ENCODE peak calls at places on chromosomes 4 and X, in six cellular contexts. B, Y, U, W, H and S are unnamed samples.
A peak's percentile ranks its signal among the peaks of the same experiment; 100 is the strongest.

GRCh38 chrX:48616575-48616974 is 19.3 kb downstream of the WDR13 start:
- DNase-seq in U (no peak), H (no peak), B (no peak), Y (no peak), W (no peak), S (no peak)

GRCh38 chrX:133307637-133308485 is 89.7 kb upstream of the TFDP3 start:
- DNase-seq in W (no peak), H (peak; percentile 72), U (no peak), B (no peak), Y (peak; percentile 54), S (peak; percentile 62)

GRCh38 chrX:124373348-124373747 is 27.0 kb downstream of the SH2D1A start:
- DNase-seq in H (no peak), U (no peak), B (no peak), Y (no peak), W (no peak), S (no peak)

GRCh38 chr4:7105261-7105660 is 37.4 kb upstream of the GRPEL1 start:
- DNase-seq in H (no peak), Y (no peak), W (no peak), U (no peak), B (peak; percentile 7), S (no peak)

GRCh38 chrX:130566028-130566683 is 164.4 kb downstream of the RBMX2 start:
- DNase-seq in Y (no peak), H (no peak), U (no peak), B (no peak), W (no peak), S (no peak)

GRCh38 chr4:23920296-23920695 is 30.4 kb upstream of the PPARGC1A start:
- DNase-seq in H (no peak), U (no peak), W (no peak), B (no peak), Y (no peak), S (no peak)

GRCh38 chrX:153917814-153918213 is 8.2 kb downstream of the ARHGAP4 start:
- DNase-seq in H (no peak), U (no peak), W (no peak), Y (no peak), B (no peak), S (no peak)

GRCh38 chrX:140157611-140158010 is 192.3 kb upstream of the CXorf66 start:
- DNase-seq in U (no peak), H (no peak), B (peak; percentile 8), Y (no peak), W (no peak), S (no peak)

GRCh38 chrX:133610056-133610455 is 194.8 kb upstream of the GPC4 start:
- DNase-seq in U (no peak), W (no peak), B (no peak), Y (no peak), H (no peak), S (no peak)

GRCh38 chrX:137234651-137235402 is 201.0 kb upstream of the GPR101 start:
- DNase-seq in B (no peak), U (no peak), Y (no peak), W (no peak), H (no peak), S (no peak)

GRCh38 chr4:107037188-107037587 is 1.1 kb upstream of the DKK2 start:
- DNase-seq in B (peak; percentile 2), W (peak; percentile 7), H (peak; percentile 49), Y (peak; percentile 44), U (peak; percentile 81), S (peak; percentile 81)

GRCh38 chr4:151931563-151931962 is 170.8 kb upstream of the GATB start:
- DNase-seq in H (no peak), B (no peak), U (peak; percentile 13), Y (no peak), W (no peak), S (no peak)

GRCh38 chrX:7132335-7133035 is 15.0 kb upstream of the STS start:
- DNase-seq in U (no peak), B (peak; percentile 73), H (no peak), Y (peak; percentile 63), W (peak; percentile 99), S (peak; percentile 65)

GRCh38 chr4:184689681-184690080 is 40.1 kb downstream of the PRIMPOL start:
- DNase-seq in U (no peak), B (no peak), W (peak; percentile 20), H (no peak), Y (no peak), S (no peak)

GRCh38 chr4:184688447-184688846 is 38.9 kb downstream of the PRIMPOL start:
- DNase-seq in U (no peak), W (peak; percentile 74), Y (peak; percentile 73), B (peak; percentile 95), H (no peak), S (peak; percentile 72)

GRCh38 chr4:184680698-184681097 is 31.2 kb downstream of the PRIMPOL start:
- DNase-seq in H (no peak), B (no peak), Y (no peak), W (no peak), U (no peak), S (no peak)

GRCh38 chr4:184684491-184685189 is 35.1 kb downstream of the PRIMPOL start:
- DNase-seq in Y (peak; percentile 17), U (no peak), B (peak; percentile 17), H (no peak), W (no peak), S (no peak)
- H3K27ac ChIP-seq in Y (no peak overlapping the region), U (peak overlapping the region; percentile 9), B (no peak overlapping the region), H (no peak overlapping the region), W (no peak overlapping the region), S (no peak overlapping the region)

GRCh38 chr4:75391489-75392166 is 122.6 kb downstream of the RCHY1 start:
- DNase-seq in U (no peak), Y (no peak), B (no peak), H (no peak), W (no peak), S (no peak)
- H3K18ac ChIP-seq in U (no peak overlapping the region), Y (no peak overlapping the region), B (no peak overlapping the region), H (no peak overlapping the region), W (no peak overlapping the region), S (no peak overlapping the region)

GRCh38 chr4:567457-568350 is 8.4 kb downstream of the TMEM271 start:
- DNase-seq in B (no peak), W (no peak), H (no peak), U (no peak), Y (no peak), S (no peak)
- H3K14ac ChIP-seq in B (no peak overlapping the region), W (no peak overlapping the region), H (no peak overlapping the region), U (no peak overlapping the region), Y (no peak overlapping the region), S (no peak overlapping the region)

GRCh38 chr4:39341075-39341725 is 25.0 kb downstream of the RFC1 start:
- DNase-seq in B (no peak), H (no peak), Y (no peak), U (no peak), W (no peak), S (no peak)
- H3K27ac ChIP-seq in B (no peak overlapping the region), H (no peak overlapping the region), Y (no peak overlapping the region), U (no peak overlapping the region), W (no peak overlapping the region), S (no peak overlapping the region)

DNA sequence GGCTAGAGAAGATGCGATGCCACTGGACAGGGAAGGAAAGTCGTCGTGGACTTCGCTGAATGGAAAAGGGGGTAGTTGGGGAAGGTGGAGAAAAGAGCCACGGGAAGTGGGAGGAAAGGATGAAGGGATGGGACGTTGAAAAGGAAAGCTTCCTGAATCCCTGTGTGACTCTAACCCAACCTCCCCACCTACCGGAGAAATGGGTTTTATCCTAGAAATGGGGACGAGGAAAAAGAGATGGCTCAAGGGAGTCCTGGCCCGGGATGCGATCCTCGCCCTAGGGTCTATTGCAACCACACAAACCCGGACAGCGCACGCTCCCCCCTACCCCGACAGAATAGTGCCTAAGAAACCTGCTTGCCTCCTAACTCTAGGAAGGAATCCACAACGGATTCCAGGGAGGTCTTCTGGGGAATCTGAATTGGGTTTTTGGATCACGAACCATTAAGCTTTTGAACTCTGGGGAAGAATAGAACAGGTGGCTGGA is 738 bp upstream of the TSPAN5 start:
- DNase-seq in B (peak; percentile 57), U (no peak), W (peak; percentile 7), Y (peak; percentile 66), H (no peak), S (peak; percentile 49)
- H3K18ac ChIP-seq in B (peak overlapping the region; percentile 91), U (peak overlapping the region; percentile 71), W (peak overlapping the region; percentile 10), Y (peak overlapping the region; percentile 88), H (peak overlapping the region; percentile 94), S (peak overlapping the region; percentile 60)

DNA sequence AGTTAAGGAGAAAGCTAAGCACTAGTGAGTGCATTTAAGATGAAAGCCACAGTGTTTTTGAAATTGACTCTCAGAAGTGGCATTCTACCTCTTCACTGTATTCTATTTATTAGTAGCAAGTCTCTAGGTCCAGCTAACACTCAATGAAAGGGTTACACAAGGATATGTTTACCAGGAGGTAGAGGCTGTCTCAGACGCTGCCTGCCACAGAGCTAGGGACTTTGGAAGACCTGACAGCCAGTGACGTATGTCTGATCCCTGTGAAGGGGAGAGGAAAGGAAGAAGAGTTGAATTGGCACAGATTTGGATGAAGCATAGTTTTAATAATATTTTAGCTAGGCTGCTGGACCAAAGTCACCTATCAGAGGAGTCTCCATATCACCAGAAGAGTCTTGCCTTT is 36.5 kb upstream of the KLHL2 start:
- DNase-seq in B (no peak), U (no peak), W (no peak), Y (no peak), H (no peak), S (no peak)
- H3K14ac ChIP-seq in B (no peak overlapping the region), U (no peak overlapping the region), W (no peak overlapping the region), Y (no peak overlapping the region), H (no peak overlapping the region), S (no peak overlapping the region)

GRCh38 chr4:44927361-44928061 is 201.2 kb upstream of the GNPDA2 start:
- DNase-seq in H (peak; percentile 39), W (peak; percentile 47), Y (peak; percentile 57), U (no peak), B (peak; percentile 14), S (no peak)
- H3K27ac ChIP-seq in H (no peak overlapping the region), W (no peak overlapping the region), Y (no peak overlapping the region), U (no peak overlapping the region), B (no peak overlapping the region), S (no peak overlapping the region)

DNA sequence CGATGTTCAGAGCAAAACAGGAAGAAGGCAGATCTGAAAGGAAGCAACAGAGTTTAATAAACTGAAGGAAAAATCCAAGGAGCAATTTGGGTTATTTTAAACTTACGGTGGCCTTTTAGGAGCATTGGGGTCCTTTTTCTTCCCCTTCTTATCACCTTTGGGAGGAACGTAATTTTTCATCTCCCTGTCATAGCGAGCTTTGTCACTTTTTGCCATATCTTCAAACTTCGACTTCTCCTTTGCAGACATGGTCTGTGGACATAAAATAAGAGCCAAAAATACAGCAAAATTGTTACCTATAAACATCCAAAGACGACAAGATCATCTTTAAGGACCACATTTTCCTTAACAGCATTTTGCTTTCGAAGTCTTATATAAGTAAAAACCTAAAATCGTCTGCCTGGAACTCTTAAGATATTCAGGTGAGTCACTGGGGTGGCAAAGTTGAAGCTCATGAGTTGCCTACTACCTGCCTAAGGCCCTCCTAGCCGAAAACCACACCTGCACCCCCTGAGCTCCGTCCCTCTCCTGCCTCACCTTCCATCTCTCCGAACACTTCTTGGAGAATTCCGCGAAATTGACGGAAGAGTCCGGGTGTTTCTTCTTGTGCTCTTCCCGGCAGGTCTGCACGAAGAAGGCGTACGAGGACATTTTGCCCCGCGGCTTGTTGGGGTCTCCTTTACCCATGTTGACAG is 1.0 kb downstream of the HMGB2 start:
- DNase-seq in W (peak; percentile 14), H (no peak), Y (peak; percentile 28), U (no peak), B (peak; percentile 1), S (no peak)
- H3K18ac ChIP-seq in W (no peak overlapping the region), H (peak overlapping the region; percentile 93), Y (peak overlapping the region; percentile 11), U (no peak overlapping the region), B (no peak overlapping the region), S (peak overlapping the region; percentile 33)